ENCODE peak calls at places on chromosomes 3 and 15, in eight cellular contexts. T, G, Z, A, U, J, L and I are unnamed samples. For H3K9me3, the result is how much of the 10 kb centered on the place peaks cover.

GRCh38 chr3:170614214-170614966 is 28.5 kb upstream of the SLC7A14 start:
- DNase-seq in T (peak), G (peak), Z (peak), A (no peak), U (peak), J (peak), L (no peak), I (no peak)

GRCh38 chr3:107892960-107893359 is 197.9 kb downstream of the CD47 start:
- DNase-seq in T (no peak), G (no peak), Z (peak), A (no peak), U (no peak), J (no peak), L (no peak), I (no peak)

GRCh38 chr15:44468713-44469385 is 41.4 kb downstream of the CTDSPL2 start:
- DNase-seq in T (no peak), G (peak), Z (peak), A (no peak), U (no peak), J (no peak), L (no peak), I (no peak)

GRCh38 chr3:138081371-138082084 is 33.9 kb downstream of the DZIP1L start:
- DNase-seq in T (no peak), G (peak), Z (peak), A (no peak), U (no peak), J (no peak), L (no peak), I (no peak)

GRCh38 chr3:157442729-157443128 is 6.1 kb downstream of the PTX3 start:
- DNase-seq in T (no peak), G (peak), Z (peak), A (no peak), U (no peak), J (no peak), L (no peak), I (no peak)

GRCh38 chr3:171000281-171000680 is 26.2 kb downstream of the SLC2A2 start:
- DNase-seq in T (no peak), G (peak), Z (peak), A (no peak), U (peak), J (no peak), L (no peak), I (no peak)

GRCh38 chr3:15795563-15796308 is 2.0 kb downstream of the ANKRD28 start:
- DNase-seq in T (no peak), G (peak), Z (peak), A (peak), U (no peak), J (no peak), L (no peak), I (no peak)

GRCh38 chr3:184291044-184291737 is 7.8 kb upstream of the PSMD2 start:
- DNase-seq in T (no peak), G (no peak), Z (no peak), A (no peak), U (no peak), J (no peak), L (no peak), I (no peak)

GRCh38 chr3:48997102-48997637 is 7.1 kb downstream of the P4HTM start:
- DNase-seq in T (no peak), G (no peak), Z (no peak), A (no peak), U (no peak), J (no peak), L (no peak), I (no peak)

GRCh38 chr15:72936237-72936636 is 116.0 kb upstream of the NEO1 start:
- DNase-seq in T (no peak), G (no peak), Z (no peak), A (no peak), U (no peak), J (no peak), L (no peak), I (no peak)

GRCh38 chr3:177598110-177598833 is 401.0 kb upstream of the TBL1XR1 start:
- DNase-seq in T (no peak), G (no peak), Z (no peak), A (no peak), U (no peak), J (no peak), L (no peak), I (no peak)

DNA sequence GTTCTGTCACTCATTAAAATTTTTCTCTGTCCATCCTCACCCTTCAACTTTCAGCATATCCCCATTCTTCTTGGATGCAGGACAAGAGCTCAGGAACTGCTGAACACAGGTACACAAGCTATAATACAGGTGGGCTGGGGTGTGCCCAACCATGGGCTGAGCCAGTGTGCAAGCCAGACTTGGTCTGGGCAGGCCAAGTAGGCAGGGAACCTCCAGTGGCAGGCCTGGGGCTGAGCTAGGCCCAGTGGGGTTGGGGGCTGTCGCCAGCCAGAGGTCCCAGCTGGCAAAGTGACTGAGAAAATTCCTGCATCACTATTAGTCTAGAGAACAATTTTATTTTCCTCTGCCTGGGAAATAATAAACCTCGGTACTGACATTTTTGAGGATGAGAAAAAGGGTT is 202.9 kb downstream of the LRRC3B start:
- DNase-seq in T (no peak), G (no peak), Z (no peak), A (no peak), U (no peak), J (no peak), L (peak), I (no peak)
- H3K9me3 ChIP-seq in T (under half), G (under half), Z (under half), A (under half), U (under half), J (under half), L (under half), I (under half)

GRCh38 chr15:87263296-87263695 is 993.2 kb downstream of the NTRK3 start:
- DNase-seq in T (no peak), G (no peak), Z (no peak), A (no peak), U (no peak), J (no peak), L (no peak), I (no peak)
- H3K9me3 ChIP-seq in T (under half), G (under half), Z (under half), A (under half), U (under half), J (under half), L (under half), I (under half)

DNA sequence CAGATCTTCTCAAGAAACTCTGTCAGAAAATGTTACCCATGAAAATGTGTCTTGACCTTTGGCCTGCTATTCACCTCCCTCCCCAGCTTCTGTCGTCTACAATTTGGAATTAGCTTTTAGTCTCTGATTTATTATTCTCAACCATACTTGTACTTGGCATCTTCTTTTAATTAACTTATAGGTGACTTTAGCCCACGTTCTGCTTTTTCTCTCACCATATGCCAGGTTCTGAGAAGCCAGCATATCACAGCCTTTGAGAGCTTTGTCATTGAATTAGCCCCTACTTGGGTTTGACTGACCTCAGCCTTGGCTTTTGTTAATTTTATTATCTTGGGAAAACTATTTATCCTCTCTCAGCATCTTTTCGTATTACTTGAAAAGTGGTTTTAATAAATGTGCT is 355.9 kb downstream of the OXSM start:
- DNase-seq in T (no peak), G (no peak), Z (no peak), A (no peak), U (no peak), J (no peak), L (no peak), I (no peak)
- H3K9me3 ChIP-seq in T (under half), G (under half), Z (under half), A (under half), U (under half), J (under half), L (under half), I (under half)

GRCh38 chr15:41218851-41219250 is 11.7 kb downstream of the EXD1 start:
- DNase-seq in T (no peak), G (no peak), Z (no peak), A (no peak), U (no peak), J (no peak), L (no peak), I (no peak)
- H3K9me3 ChIP-seq in T (under half), G (under half), Z (under half), A (under half), U (under half), J (under half), L (under half), I (under half)

DNA sequence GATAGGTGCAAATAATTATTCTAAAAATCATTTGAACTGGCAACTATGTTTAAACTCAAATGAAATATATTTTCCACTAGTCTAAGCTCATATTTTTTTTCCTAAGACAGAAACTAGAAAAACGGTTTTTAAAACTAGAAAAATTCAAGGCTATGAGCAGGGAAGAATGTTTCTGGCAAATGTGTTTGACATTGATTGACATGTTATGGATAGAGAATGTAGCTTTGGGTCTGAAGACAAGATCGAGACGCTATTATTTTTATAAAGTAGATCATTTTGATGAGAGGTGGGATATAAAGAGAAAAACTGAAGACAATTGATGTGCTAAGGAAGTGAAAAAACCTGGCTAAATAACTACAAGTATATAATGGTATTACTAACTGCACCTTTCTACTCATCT is 415.2 kb downstream of the GABRB3 start:
- DNase-seq in T (no peak), G (no peak), Z (no peak), A (no peak), U (no peak), J (no peak), L (no peak), I (no peak)
- H3K9me3 ChIP-seq in T (under half), G (under half), Z (under half), A (under half), U (under half), J (under half), L (under half), I (under half)

DNA sequence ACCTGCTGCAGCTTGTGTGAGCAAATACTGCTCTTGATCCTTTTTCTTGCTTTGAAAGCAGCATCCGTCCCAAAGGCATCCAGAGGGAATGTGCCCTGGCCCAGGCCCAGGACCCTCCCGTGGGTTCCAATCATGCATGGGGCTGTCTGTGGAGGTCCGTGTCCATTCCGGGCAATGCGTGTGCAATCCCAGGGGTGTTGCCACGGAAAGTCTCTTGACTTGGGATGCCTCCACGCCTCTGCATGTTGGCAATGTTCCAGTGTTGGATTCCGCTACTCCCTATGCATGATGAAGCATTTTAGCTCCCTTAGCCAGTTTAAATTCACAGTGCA is 105.7 kb downstream of the SNRPN start:
- DNase-seq in T (no peak), G (no peak), Z (no peak), A (no peak), U (no peak), J (no peak), L (no peak), I (peak)
- H3K9me3 ChIP-seq in T (half or more), G (half or more), Z (under half), A (under half), U (under half), J (half or more), L (half or more), I (half or more)

DNA sequence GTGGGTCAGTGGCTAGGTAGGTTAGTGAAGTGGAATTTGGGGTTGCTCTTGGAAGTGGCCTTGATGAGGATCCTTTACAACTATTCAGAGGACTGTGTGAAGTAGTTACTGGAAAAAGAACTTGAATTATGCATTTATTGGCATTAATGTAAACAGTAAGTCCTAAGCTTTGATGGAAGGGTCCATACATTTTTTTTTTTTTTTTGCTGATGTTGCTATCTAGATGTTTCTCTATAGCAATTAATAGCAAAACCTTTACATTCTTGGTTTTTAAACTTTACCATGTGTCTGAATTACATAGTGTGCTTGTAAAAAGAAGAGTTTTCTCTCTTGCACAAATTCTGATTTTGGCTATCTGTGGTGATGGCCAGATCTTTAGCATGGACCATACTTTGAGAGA is 9.5 kb downstream of the ZNF621 start:
- DNase-seq in T (no peak), G (no peak), Z (no peak), A (no peak), U (no peak), J (no peak), L (no peak), I (no peak)
- H3K9me3 ChIP-seq in T (under half), G (under half), Z (under half), A (under half), U (under half), J (under half), L (under half), I (under half)

GRCh38 chr3:43353923-43354670 is 67.8 kb downstream of the SNRK start:
- DNase-seq in T (no peak), G (no peak), Z (no peak), A (no peak), U (no peak), J (no peak), L (no peak), I (no peak)
- H3K9me3 ChIP-seq in T (under half), G (under half), Z (under half), A (under half), U (under half), J (under half), L (under half), I (under half)

DNA sequence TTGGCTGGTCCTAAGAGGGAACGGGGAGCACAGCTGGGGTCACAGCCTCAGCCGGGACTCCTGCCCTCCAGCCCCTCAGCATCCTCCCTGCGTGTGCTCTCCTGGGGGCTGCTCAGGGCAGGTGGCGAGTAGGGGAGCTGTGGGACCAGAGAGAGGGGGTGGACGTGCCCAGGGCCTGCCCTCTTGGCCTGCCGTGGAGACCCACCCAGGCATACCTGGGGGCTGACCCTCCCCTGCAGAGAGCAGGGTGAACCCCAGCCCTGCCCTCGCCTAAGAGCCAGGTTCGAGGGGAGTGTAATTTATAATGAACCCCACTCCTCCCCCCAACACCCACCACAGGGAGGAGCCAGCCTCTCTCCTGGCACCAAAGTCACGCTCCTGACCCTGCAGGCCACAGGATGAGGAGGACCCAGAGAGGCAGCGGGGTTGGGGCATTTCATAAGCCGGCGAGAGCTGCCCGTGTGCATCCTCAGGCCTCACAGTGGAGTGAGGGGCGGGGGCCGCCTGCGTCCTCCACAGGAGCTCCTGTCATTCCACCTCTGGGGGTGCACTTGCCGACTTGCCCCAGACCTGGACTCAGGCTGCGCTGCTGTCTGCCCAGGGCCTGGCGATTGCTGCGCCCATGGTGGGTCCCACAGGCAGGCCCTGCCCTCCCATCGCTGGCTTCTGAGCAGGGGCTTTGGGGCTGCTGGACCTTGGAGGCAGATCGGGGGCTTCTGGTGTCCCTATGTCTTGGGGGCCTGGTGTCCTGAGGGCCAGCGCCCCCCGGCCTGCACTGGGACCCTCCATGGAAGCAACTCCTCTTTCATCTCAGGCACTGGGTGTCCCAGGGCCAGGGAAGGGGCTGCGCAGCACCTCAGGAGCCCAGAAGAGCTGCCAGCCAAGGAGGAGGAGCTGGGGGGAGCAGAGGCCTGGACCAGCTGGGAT is 184.2 kb downstream of the GOLGA6L6 start:
- DNase-seq in T (no peak), G (no peak), Z (no peak), A (no peak), U (no peak), J (no peak), L (peak), I (peak)
- H3K9me3 ChIP-seq in T (under half), G (half or more), Z (under half), A (under half), U (under half), J (under half), L (under half), I (under half)

GRCh38 chr15:20349774-20350498 is 191.7 kb downstream of the GOLGA6L6 start:
- DNase-seq in T (no peak), G (no peak), Z (no peak), A (no peak), U (no peak), J (no peak), L (peak), I (peak)

GRCh38 chr15:20348291-20348899 is 193.2 kb downstream of the GOLGA6L6 start:
- DNase-seq in T (peak), G (no peak), Z (no peak), A (no peak), U (no peak), J (no peak), L (no peak), I (no peak)

GRCh38 chr15:20346082-20346805 is 195.4 kb downstream of the GOLGA6L6 start:
- DNase-seq in T (peak), G (no peak), Z (no peak), A (no peak), U (no peak), J (no peak), L (peak), I (peak)

GRCh38 chr15:20351448-20351961 is 190.1 kb downstream of the GOLGA6L6 start:
- DNase-seq in T (peak), G (no peak), Z (no peak), A (no peak), U (no peak), J (no peak), L (peak), I (peak)

GRCh38 chr15:20348900-20349773 is 192.5 kb downstream of the GOLGA6L6 start:
- DNase-seq in T (peak), G (no peak), Z (no peak), A (no peak), U (no peak), J (no peak), L (peak), I (peak)
- H3K9me3 ChIP-seq in T (under half), G (half or more), Z (under half), A (under half), U (under half), J (under half), L (under half), I (under half)